ENCODE peak calls at places on chromosome 7, in four cellular contexts. S is MCF 10A, O is heart right ventricle, D is GM20000. B is an unnamed sample.

GRCh38 chr7:158015403-158016116 is 572.1 kb downstream of the PTPRN2 start:
- DNase-seq in D (no peak), S (no peak), O (peak), B (no peak)

GRCh38 chr7:52501696-52502095 is 533.7 kb upstream of the POM121L12 start:
- DNase-seq in S (no peak), O (no peak), D (no peak), B (no peak)

GRCh38 chr7:107405559-107405958 is 64.3 kb upstream of the GPR22 start:
- DNase-seq in D (no peak), O (no peak), S (peak), B (no peak)

GRCh38 chr7:2005746-2006145 is 227.0 kb downstream of the MAD1L1 start:
- DNase-seq in O (no peak), S (no peak), D (no peak), B (no peak)

GRCh38 chr7:130277763-130278643 is 11.3 kb downstream of the CPA2 start:
- DNase-seq in S (peak), O (peak), D (no peak), B (no peak)

GRCh38 chr7:142010952-142011548 is 15.4 kb downstream of the MGAM start:
- DNase-seq in D (no peak), O (no peak), S (no peak), B (no peak)

GRCh38 chr7:134515569-134516468 is 11.5 kb upstream of the AKR1B10 start:
- DNase-seq in O (no peak), S (peak), D (no peak), B (no peak)

GRCh38 chr7:82051641-82052040 is 281.8 kb upstream of the HGF start:
- DNase-seq in O (no peak), D (no peak), S (no peak), B (no peak)

GRCh38 chr7:87359366-87359765 is 13.9 kb downstream of the CROT start:
- DNase-seq in D (no peak), S (peak), O (no peak), B (no peak)

GRCh38 chr7:27145884-27146401 is 1.6 kb downstream of the HOXA6 start:
- DNase-seq in O (no peak), S (no peak), D (no peak), B (no peak)

GRCh38 chr7:1692500-1693418 is 22.7 kb downstream of the ELFN1 start:
- DNase-seq in O (no peak), D (no peak), S (no peak), B (no peak)

GRCh38 chr7:32212321-32212720 is 142.1 kb upstream of the PDE1C start:
- DNase-seq in S (no peak), D (no peak), O (no peak), B (no peak)

GRCh38 chr7:15084368-15084767 is 181.8 kb upstream of the DGKB start:
- DNase-seq in D (no peak), S (no peak), O (no peak), B (no peak)

GRCh38 chr7:21426286-21426957 is 1.5 kb upstream of the SP4 start:
- DNase-seq in O (peak), S (peak), D (no peak), B (peak)

GRCh38 chr7:131117439-131117838 is 210.2 kb upstream of the MKLN1 start:
- DNase-seq in O (no peak), S (no peak), D (no peak), B (no peak)

GRCh38 chr7:34096135-34096775 is 190.9 kb downstream of the BMPER start:
- DNase-seq in S (peak), D (no peak), O (peak), B (no peak)

GRCh38 chr7:144122876-144123275 is at the start of gene OR2A14:
- DNase-seq in D (no peak), S (no peak), O (no peak), B (no peak)

GRCh38 chr7:144133307-144133706 is 10.3 kb downstream of the OR2A14 start:
- DNase-seq in O (no peak), S (no peak), D (no peak), B (no peak)

GRCh38 chr7:144130730-144131129 is 7.8 kb downstream of the OR2A14 start:
- DNase-seq in S (no peak), O (no peak), D (no peak), B (no peak)

GRCh38 chr7:144132262-144132661 is 9.3 kb downstream of the OR2A14 start:
- DNase-seq in D (no peak), O (no peak), S (no peak), B (no peak)

DNA sequence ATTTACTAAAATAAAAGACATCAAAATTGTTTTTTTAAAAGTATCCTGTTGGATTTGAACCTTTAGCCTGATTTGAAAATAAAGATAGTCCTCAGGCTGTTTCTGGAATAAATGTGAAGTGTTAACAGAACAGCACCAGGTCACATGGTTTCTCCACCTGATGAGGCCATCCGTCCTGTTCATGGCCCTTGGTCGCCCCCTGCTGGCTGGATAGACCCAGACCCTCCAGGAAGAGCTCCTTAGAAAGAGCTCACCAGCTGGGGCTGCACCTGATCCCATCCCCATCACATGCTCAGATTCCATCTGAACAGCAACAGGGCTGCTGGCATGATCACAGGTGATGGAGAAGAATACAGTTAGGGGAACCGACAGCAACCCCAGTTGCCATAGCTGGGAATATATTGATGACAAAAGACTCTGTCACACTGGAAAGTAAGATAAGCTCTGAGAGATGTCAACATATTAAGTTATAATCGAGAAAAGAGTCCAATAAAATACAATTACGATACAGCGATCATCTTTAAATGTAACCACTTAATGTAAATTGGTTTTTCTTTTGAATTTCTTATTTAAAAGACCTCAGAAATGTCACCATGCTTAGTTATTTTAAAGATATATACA is 4.8 kb downstream of the OR2A14 start:
- DNase-seq in D (peak), S (peak), O (peak), B (peak)
- TF ChIP-seq CTCF in D (peak), S (peak), O (peak), B (peak)

DNA sequence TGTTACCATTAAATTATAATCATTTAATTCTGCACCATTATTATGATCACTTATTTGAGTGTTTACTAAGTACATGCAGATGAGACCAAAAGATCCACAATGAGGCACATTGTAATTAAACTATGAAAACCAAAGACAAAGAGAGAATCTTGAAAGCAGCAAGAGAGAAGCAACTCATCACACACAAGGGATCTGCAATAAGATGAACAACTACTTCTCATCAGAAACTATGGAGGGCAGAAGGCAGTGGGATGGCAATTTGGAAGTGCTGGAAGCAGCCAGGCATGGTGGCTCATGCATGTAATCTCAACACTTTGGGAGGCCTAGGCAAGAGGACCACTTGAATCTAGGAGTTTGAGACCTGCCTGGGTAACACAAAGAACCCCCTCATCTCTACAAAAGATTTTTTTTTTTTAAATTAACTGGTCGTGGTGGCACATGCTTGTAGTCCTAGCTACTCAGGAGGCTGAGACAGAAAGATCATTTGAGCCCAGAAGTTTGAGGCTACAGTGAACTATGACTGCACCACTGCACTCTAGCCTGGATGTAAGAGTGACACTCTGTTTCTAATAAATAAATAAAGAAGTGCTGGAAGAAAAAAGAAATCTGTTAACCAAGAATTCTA is 47.7 kb downstream of the CDK6 start:
- DNase-seq in O (no peak), S (no peak), D (no peak), B (no peak)
- TF ChIP-seq CTCF in O (no peak), S (no peak), D (no peak), B (no peak)

DNA sequence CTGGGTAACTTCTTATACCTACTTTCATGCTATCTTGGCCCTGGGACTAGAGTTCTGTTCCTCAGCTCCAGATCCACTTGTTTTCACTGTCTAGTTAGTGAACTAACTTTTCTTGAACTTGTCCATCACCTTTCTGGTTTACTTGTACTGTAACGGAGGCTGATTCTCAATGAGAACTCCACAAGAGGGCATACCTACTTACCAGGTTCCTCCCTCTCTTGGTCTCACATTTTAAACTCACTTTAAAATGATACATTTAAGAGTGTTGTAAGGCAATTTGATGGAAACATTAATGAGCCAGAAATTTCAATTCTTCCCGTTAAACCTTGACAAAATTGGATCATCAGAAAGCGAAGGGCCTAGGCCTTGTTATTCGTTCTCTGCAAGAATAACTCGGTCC is 111.6 kb downstream of the MAGI2 start:
- DNase-seq in S (no peak), O (no peak), D (no peak), B (no peak)
- TF ChIP-seq CTCF in S (no peak), O (no peak), D (no peak), B (no peak)

GRCh38 chr7:112423987-112424386 is 26.3 kb upstream of the IFRD1 start:
- DNase-seq in O (no peak), S (no peak), D (no peak), B (no peak)
- TF ChIP-seq CTCF in O (no peak), S (no peak), D (no peak), B (no peak)

GRCh38 chr7:30240401-30240800 is 44.0 kb upstream of the ZNRF2 start:
- DNase-seq in S (no peak), D (no peak), O (no peak), B (no peak)
- TF ChIP-seq CTCF in S (no peak), D (no peak), O (no peak), B (no peak)

GRCh38 chr7:35969055-35969454 is 168.2 kb downstream of the SEPTIN7 start:
- DNase-seq in S (no peak), D (no peak), O (no peak), B (no peak)

GRCh38 chr7:35968140-35968940 is 167.5 kb downstream of the SEPTIN7 start:
- DNase-seq in D (no peak), S (no peak), O (no peak), B (no peak)

GRCh38 chr7:35971133-35971995 is 170.5 kb downstream of the SEPTIN7 start:
- DNase-seq in D (peak), O (no peak), S (no peak), B (no peak)

GRCh38 chr7:35970458-35970857 is 169.6 kb downstream of the SEPTIN7 start:
- DNase-seq in S (no peak), D (no peak), O (no peak), B (no peak)

DNA sequence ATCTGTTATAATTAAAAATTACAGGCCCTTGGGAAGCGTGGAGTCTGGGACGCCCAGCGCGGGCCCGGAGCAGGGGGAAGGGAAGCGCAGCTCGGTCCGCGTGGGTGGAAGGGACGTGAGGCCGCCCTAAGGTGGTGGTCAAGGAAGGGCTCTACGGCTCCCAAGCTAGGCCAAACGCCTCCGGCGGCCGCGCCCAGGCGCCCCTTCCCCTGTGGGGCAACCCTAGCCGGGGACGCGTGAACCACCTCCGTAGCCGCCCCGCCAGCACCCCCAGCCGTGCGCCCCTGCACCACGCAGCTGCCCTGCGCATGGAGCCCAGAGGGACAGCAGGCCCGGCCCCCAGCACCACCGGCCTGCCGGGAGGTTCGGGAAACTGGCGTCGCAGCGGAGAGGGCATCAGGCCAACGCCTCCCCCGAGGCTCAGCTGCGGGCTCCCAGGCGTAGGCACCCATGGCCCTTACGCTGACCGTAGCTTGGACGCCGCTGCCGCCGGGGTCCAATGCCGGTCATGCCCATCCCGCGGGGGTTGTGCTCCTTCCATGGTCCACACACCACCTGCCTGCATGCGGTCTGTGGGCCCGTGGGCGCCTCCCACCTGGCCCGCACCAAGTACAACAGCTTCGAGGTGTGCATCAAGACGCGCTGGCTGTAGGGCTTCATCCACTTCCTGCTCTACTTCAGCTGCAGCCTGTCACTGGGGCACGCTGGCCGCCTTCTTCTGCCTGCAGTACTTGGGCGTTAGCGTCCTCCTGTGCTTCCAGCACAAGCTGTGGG is 166.7 kb downstream of the SEPTIN7 start:
- DNase-seq in O (no peak), D (no peak), S (no peak), B (no peak)
- TF ChIP-seq CTCF in O (no peak), D (no peak), S (no peak), B (no peak)

DNA sequence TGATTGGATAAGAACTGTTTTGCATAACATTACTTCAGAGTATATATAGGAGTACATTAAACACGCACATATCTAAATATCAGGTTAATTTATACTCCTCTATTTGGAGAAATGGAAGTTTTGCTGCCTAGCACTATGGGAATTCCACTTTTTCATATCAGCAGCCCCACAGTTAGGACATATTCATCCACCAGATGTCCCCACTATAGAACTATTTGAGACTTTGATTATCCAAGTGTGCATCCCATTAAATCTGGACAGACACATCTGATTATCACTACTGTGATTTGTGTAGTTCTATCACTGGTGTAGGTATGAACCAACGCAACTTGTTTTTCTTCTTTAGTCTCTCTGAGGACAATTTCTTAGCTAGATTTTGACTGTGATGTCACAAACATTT is 345.7 kb downstream of the THSD7A start:
- DNase-seq in D (no peak), S (no peak), O (no peak), B (no peak)
- TF ChIP-seq CTCF in D (no peak), S (no peak), O (no peak), B (no peak)

GRCh38 chr7:44491229-44491628 is 771 bp upstream of the NUDCD3 start:
- DNase-seq in O (no peak), S (no peak), D (no peak), B (no peak)

GRCh38 chr7:44488955-44489354 is 1.5 kb downstream of the NUDCD3 start:
- DNase-seq in D (no peak), S (no peak), O (no peak), B (no peak)

GRCh38 chr7:44486693-44487092 is 3.8 kb downstream of the NUDCD3 start:
- DNase-seq in S (peak), D (no peak), O (no peak), B (no peak)

GRCh38 chr7:44489955-44490350 is 505 bp downstream of the NUDCD3 start:
- DNase-seq in O (no peak), S (peak), D (no peak), B (peak)

GRCh38 chr7:44490351-44491200 is at the start of gene NUDCD3:
- DNase-seq in O (peak), D (peak), S (peak), B (peak)
- TF ChIP-seq CTCF in O (peak), D (no peak), S (no peak), B (no peak)